ENCODE peak calls at places on chromosomes 11 and 22, in seven cellular contexts. One of them, this sample, is unnamed.

GRCh38 chr22:50232481-50233151 is 12.2 kb downstream of the TUBGCP6 start:
- DNase-seq in heart left ventricle: no peak
- DNase-seq in neuronal stem cell: no peak
- DNase-seq in endodermal cell: no peak
- DNase-seq in psoas muscle: no peak
- DNase-seq in colonic mucosa: no peak
- DNase-seq in CD8-positive, alpha-beta memory T cell: no peak
- DNase-seq in this sample: no peak

GRCh38 chr11:103773537-103773936 is 262.9 kb upstream of the DDI1 start:
- DNase-seq in CD8-positive, alpha-beta memory T cell: no peak
- DNase-seq in colonic mucosa: no peak
- DNase-seq in endodermal cell: no peak
- DNase-seq in neuronal stem cell: no peak
- DNase-seq in heart left ventricle: no peak
- DNase-seq in psoas muscle: no peak
- DNase-seq in this sample: no peak

GRCh38 chr11:117096140-117096972 is 1.9 kb downstream of the SIK3 start:
- DNase-seq in colonic mucosa: peak; percentile 47
- DNase-seq in CD8-positive, alpha-beta memory T cell: peak; percentile 71
- DNase-seq in neuronal stem cell: no peak
- DNase-seq in heart left ventricle: no peak
- DNase-seq in endodermal cell: peak; percentile 78
- DNase-seq in psoas muscle: no peak
- DNase-seq in this sample: peak; percentile 64

GRCh38 chr11:123519055-123519796 is 89.2 kb downstream of the GRAMD1B start:
- DNase-seq in endodermal cell: peak; percentile 68
- DNase-seq in neuronal stem cell: no peak
- DNase-seq in psoas muscle: no peak
- DNase-seq in colonic mucosa: no peak
- DNase-seq in heart left ventricle: no peak
- DNase-seq in CD8-positive, alpha-beta memory T cell: no peak
- DNase-seq in this sample: no peak

GRCh38 chr22:46047841-46048595 is 71.1 kb upstream of the WNT7B start:
- DNase-seq in colonic mucosa: no peak
- DNase-seq in psoas muscle: no peak
- DNase-seq in CD8-positive, alpha-beta memory T cell: no peak
- DNase-seq in neuronal stem cell: no peak
- DNase-seq in heart left ventricle: peak; percentile 33
- DNase-seq in endodermal cell: peak; percentile 28
- DNase-seq in this sample: no peak

GRCh38 chr11:65892661-65893317 is 2.3 kb downstream of the CCDC85B start:
- DNase-seq in endodermal cell: no peak
- DNase-seq in heart left ventricle: no peak
- DNase-seq in CD8-positive, alpha-beta memory T cell: no peak
- DNase-seq in neuronal stem cell: no peak
- DNase-seq in psoas muscle: no peak
- DNase-seq in colonic mucosa: no peak
- DNase-seq in this sample: no peak

GRCh38 chr11:90476442-90477007 is 253.7 kb upstream of the CHORDC1 start:
- DNase-seq in psoas muscle: no peak
- DNase-seq in endodermal cell: peak; percentile 77
- DNase-seq in neuronal stem cell: peak; percentile 23
- DNase-seq in heart left ventricle: peak; percentile 30
- DNase-seq in CD8-positive, alpha-beta memory T cell: no peak
- DNase-seq in colonic mucosa: no peak
- DNase-seq in this sample: peak; percentile 58

GRCh38 chr11:68447015-68447801 is 13.3 kb upstream of the PPP6R3 start:
- DNase-seq in CD8-positive, alpha-beta memory T cell: peak; percentile 61
- DNase-seq in neuronal stem cell: peak; percentile 64
- DNase-seq in endodermal cell: peak; percentile 95
- DNase-seq in psoas muscle: peak; percentile 78
- DNase-seq in colonic mucosa: peak; percentile 81
- DNase-seq in heart left ventricle: peak; percentile 79
- DNase-seq in this sample: peak; percentile 87

GRCh38 chr22:27460596-27461347 is 340.8 kb downstream of the MN1 start:
- DNase-seq in psoas muscle: peak; percentile 49
- DNase-seq in colonic mucosa: no peak
- DNase-seq in heart left ventricle: no peak
- DNase-seq in neuronal stem cell: no peak
- DNase-seq in CD8-positive, alpha-beta memory T cell: no peak
- DNase-seq in endodermal cell: no peak
- DNase-seq in this sample: peak; percentile 75

GRCh38 chr22:20206709-20207215 is 55.9 kb upstream of the CCDC188 start:
- DNase-seq in endodermal cell: peak; percentile 58
- DNase-seq in psoas muscle: no peak
- DNase-seq in CD8-positive, alpha-beta memory T cell: no peak
- DNase-seq in heart left ventricle: no peak
- DNase-seq in neuronal stem cell: no peak
- DNase-seq in colonic mucosa: peak; percentile 51
- DNase-seq in this sample: no peak

GRCh38 chr11:72685560-72686480 is 11.6 kb upstream of the PDE2A start:
- DNase-seq in CD8-positive, alpha-beta memory T cell: no peak
- DNase-seq in heart left ventricle: peak; percentile 67
- DNase-seq in endodermal cell: peak; percentile 63
- DNase-seq in psoas muscle: peak; percentile 65
- DNase-seq in colonic mucosa: peak; percentile 55
- DNase-seq in neuronal stem cell: no peak
- DNase-seq in this sample: no peak

GRCh38 chr11:116832350-116833290 is 2.9 kb downstream of the APOC3 start:
- DNase-seq in colonic mucosa: no peak
- DNase-seq in neuronal stem cell: no peak
- DNase-seq in heart left ventricle: no peak
- DNase-seq in endodermal cell: no peak
- DNase-seq in CD8-positive, alpha-beta memory T cell: no peak
- DNase-seq in psoas muscle: no peak
- DNase-seq in this sample: no peak

GRCh38 chr11:118012083-118012669 is 26.0 kb downstream of the IL10RA start:
- DNase-seq in endodermal cell: no peak
- DNase-seq in psoas muscle: no peak
- DNase-seq in colonic mucosa: no peak
- DNase-seq in neuronal stem cell: no peak
- DNase-seq in heart left ventricle: peak; percentile 46
- DNase-seq in CD8-positive, alpha-beta memory T cell: no peak
- DNase-seq in this sample: no peak

GRCh38 chr11:126546191-126546590 is 190.7 kb downstream of the ST3GAL4 start:
- DNase-seq in psoas muscle: no peak
- DNase-seq in heart left ventricle: no peak
- DNase-seq in colonic mucosa: no peak
- DNase-seq in CD8-positive, alpha-beta memory T cell: no peak
- DNase-seq in neuronal stem cell: no peak
- DNase-seq in endodermal cell: peak; percentile 67
- DNase-seq in this sample: peak; percentile 34

GRCh38 chr11:41920374-41920773 is 460.9 kb upstream of the LRRC4C start:
- DNase-seq in CD8-positive, alpha-beta memory T cell: no peak
- DNase-seq in heart left ventricle: no peak
- DNase-seq in endodermal cell: no peak
- DNase-seq in colonic mucosa: no peak
- DNase-seq in psoas muscle: no peak
- DNase-seq in neuronal stem cell: no peak
- DNase-seq in this sample: no peak

GRCh38 chr11:131796541-131796940 is 426.1 kb downstream of the NTM start:
- DNase-seq in heart left ventricle: no peak
- DNase-seq in CD8-positive, alpha-beta memory T cell: no peak
- DNase-seq in psoas muscle: no peak
- DNase-seq in colonic mucosa: no peak
- DNase-seq in neuronal stem cell: no peak
- DNase-seq in endodermal cell: no peak
- DNase-seq in this sample: no peak

GRCh38 chr11:45048870-45049825 is 97.3 kb upstream of the PRDM11 start:
- DNase-seq in CD8-positive, alpha-beta memory T cell: no peak
- DNase-seq in neuronal stem cell: no peak
- DNase-seq in endodermal cell: no peak
- DNase-seq in heart left ventricle: peak; percentile 61
- DNase-seq in psoas muscle: no peak
- DNase-seq in colonic mucosa: no peak
- DNase-seq in this sample: no peak

GRCh38 chr11:111944139-111944538 is 7.0 kb downstream of the DIXDC1 start:
- DNase-seq in neuronal stem cell: no peak
- DNase-seq in heart left ventricle: no peak
- DNase-seq in colonic mucosa: no peak
- DNase-seq in endodermal cell: peak; percentile 63
- DNase-seq in CD8-positive, alpha-beta memory T cell: no peak
- DNase-seq in psoas muscle: no peak
- DNase-seq in this sample: no peak

GRCh38 chr11:71255323-71255722 is 2.9 kb upstream of the SHANK2 start:
- DNase-seq in heart left ventricle: no peak
- DNase-seq in psoas muscle: no peak
- DNase-seq in endodermal cell: no peak
- DNase-seq in colonic mucosa: peak; percentile 50
- DNase-seq in CD8-positive, alpha-beta memory T cell: no peak
- DNase-seq in neuronal stem cell: no peak
- DNase-seq in this sample: no peak

GRCh38 chr11:22677153-22677890 is 10.9 kb downstream of the GAS2 start:
- DNase-seq in CD8-positive, alpha-beta memory T cell: no peak
- DNase-seq in colonic mucosa: no peak
- DNase-seq in neuronal stem cell: no peak
- DNase-seq in heart left ventricle: no peak
- DNase-seq in endodermal cell: no peak
- DNase-seq in psoas muscle: no peak
- DNase-seq in this sample: no peak

GRCh38 chr11:71144010-71144409 is 108.4 kb downstream of the SHANK2 start:
- DNase-seq in endodermal cell: no peak
- DNase-seq in colonic mucosa: no peak
- DNase-seq in psoas muscle: no peak
- DNase-seq in CD8-positive, alpha-beta memory T cell: no peak
- DNase-seq in neuronal stem cell: no peak
- DNase-seq in heart left ventricle: no peak
- DNase-seq in this sample: no peak

GRCh38 chr11:14290422-14290821 is 68.6 kb downstream of the RRAS2 start:
- DNase-seq in endodermal cell: no peak
- DNase-seq in neuronal stem cell: peak; percentile 30
- DNase-seq in heart left ventricle: no peak
- DNase-seq in CD8-positive, alpha-beta memory T cell: no peak
- DNase-seq in colonic mucosa: no peak
- DNase-seq in psoas muscle: no peak
- DNase-seq in this sample: peak; percentile 52

GRCh38 chr11:114302663-114303062 is 6.5 kb downstream of the NNMT start:
- DNase-seq in CD8-positive, alpha-beta memory T cell: no peak
- DNase-seq in endodermal cell: no peak
- DNase-seq in neuronal stem cell: peak; percentile 20
- DNase-seq in colonic mucosa: no peak
- DNase-seq in heart left ventricle: no peak
- DNase-seq in psoas muscle: no peak
- DNase-seq in this sample: peak; percentile 72
- H3K4me1 ChIP-seq in CD8-positive, alpha-beta memory T cell: no peaks in the 10 kb centered on the region
- H3K4me1 ChIP-seq in endodermal cell: no peaks in the 10 kb centered on the region
- H3K4me1 ChIP-seq in neuronal stem cell: no peaks in the 10 kb centered on the region
- H3K4me1 ChIP-seq in colonic mucosa: no peaks in the 10 kb centered on the region
- H3K4me1 ChIP-seq in heart left ventricle: peaks cover 16% of the 10 kb centered on the region
- H3K4me1 ChIP-seq in psoas muscle: peaks cover 1% of the 10 kb centered on the region
- H3K4me1 ChIP-seq in this sample: peaks cover 19% of the 10 kb centered on the region

DNA sequence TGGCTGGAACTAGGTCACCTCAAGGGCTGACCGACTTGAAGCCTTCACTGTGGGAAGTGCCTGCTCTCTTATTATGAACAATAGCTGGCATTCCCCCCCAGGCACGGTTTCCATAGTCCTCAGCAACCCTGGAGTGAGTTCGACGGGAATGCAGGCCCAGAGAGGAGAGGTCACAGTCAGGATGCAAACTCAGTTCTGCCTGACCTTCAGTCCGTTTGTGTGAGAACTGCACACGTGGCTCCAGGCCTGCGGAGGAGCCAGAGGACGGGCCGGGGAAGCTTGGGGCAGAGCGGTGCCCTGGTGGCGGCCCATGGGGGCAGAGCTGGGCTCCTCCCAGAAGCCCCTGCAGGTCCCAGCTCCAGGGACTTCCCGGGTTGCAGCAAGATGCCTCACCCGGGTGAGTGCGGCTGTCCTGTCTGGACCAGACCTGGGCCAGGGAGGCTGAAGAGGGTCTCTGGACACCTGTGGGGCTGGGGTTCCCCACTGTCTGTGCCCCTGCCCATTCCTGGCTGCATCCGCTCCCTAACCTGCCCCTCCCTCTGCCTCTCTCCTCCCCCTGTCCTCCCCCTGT is 17.2 kb downstream of the SLC25A18 start:
- DNase-seq in neuronal stem cell: no peak
- DNase-seq in endodermal cell: peak; percentile 84
- DNase-seq in psoas muscle: no peak
- DNase-seq in heart left ventricle: no peak
- DNase-seq in colonic mucosa: no peak
- DNase-seq in CD8-positive, alpha-beta memory T cell: no peak
- DNase-seq in this sample: peak; percentile 31
- H3K27ac ChIP-seq in neuronal stem cell: no peak overlapping the region
- H3K27ac ChIP-seq in endodermal cell: peak overlapping the region; percentile 47
- H3K27ac ChIP-seq in psoas muscle: no peak overlapping the region
- H3K27ac ChIP-seq in heart left ventricle: no peak overlapping the region
- H3K27ac ChIP-seq in colonic mucosa: no peak overlapping the region
- H3K27ac ChIP-seq in CD8-positive, alpha-beta memory T cell: no peak overlapping the region
- H3K27ac ChIP-seq in this sample: no peak overlapping the region

DNA sequence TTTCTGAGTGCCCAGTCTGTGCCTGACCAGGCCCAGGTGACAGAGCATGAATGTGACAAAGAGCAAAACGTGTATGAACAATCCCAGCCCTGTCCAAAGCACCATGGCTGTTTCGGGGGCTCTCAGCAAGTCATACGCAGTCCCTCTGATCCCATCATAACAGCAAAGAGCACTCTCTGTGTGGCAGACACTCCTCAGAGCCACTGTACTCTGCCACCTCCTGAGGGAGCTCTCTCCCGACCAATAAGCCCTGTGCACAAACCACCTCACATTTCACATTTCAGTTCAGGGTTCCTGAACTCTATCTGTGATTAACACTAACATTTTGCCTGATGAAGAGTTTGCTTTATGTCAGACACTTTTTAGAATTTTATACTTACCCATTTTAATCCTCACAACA is 6.6 kb downstream of the DGCR2 start:
- DNase-seq in CD8-positive, alpha-beta memory T cell: no peak
- DNase-seq in heart left ventricle: peak; percentile 16
- DNase-seq in neuronal stem cell: no peak
- DNase-seq in endodermal cell: no peak
- DNase-seq in colonic mucosa: no peak
- DNase-seq in psoas muscle: no peak
- DNase-seq in this sample: no peak
- H3K4me1 ChIP-seq in CD8-positive, alpha-beta memory T cell: peaks cover 71% of the 10 kb centered on the region
- H3K4me1 ChIP-seq in heart left ventricle: peaks cover 81% of the 10 kb centered on the region
- H3K4me1 ChIP-seq in neuronal stem cell: peaks cover 4% of the 10 kb centered on the region
- H3K4me1 ChIP-seq in endodermal cell: peaks cover 12% of the 10 kb centered on the region
- H3K4me1 ChIP-seq in colonic mucosa: peaks cover 20% of the 10 kb centered on the region
- H3K4me1 ChIP-seq in psoas muscle: peaks cover 84% of the 10 kb centered on the region
- H3K4me1 ChIP-seq in this sample: peaks cover 13% of the 10 kb centered on the region

DNA sequence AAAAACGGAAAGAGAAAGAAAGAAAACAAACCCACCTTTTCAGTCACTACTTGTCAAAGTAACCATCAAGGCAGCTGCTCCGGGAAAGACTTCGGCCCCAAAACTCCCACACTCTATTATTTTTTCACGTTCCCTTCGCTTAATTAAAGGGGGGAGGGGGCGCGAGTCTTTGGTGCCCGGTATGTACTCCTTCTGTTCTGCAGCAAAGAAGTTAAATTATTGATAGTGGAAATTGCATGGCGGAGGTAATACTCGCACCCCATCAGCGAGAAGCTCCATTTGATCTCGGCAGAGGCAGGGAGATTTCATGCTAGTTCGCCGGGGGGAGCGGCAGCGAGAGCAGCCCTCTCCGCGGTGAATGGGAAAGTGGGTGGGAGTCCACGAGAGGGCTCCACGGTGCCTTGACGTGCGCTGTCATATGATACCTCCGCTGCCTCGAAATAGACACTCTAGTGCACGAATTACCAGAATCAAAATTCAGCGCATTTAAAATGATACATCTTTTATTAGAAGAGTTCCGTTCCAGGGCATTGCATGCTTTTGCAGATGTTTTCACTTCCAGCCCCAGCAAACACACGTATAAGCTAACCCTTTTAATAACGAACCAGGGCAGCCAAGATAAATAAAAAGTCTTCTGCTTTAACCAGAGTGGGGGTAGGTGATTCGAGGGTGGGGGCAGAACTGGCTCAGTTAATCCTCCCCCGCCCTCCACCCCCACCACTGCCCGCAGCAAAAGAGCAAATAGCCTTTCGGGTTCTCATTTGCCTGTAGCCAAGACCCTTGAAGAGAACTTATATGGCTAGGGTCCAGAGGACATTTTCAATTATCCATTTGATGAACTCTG is 1.2 kb upstream of the BDNF start:
- DNase-seq in psoas muscle: peak; percentile 16
- DNase-seq in endodermal cell: no peak
- DNase-seq in CD8-positive, alpha-beta memory T cell: no peak
- DNase-seq in colonic mucosa: peak; percentile 33
- DNase-seq in neuronal stem cell: no peak
- DNase-seq in heart left ventricle: peak; percentile 57
- DNase-seq in this sample: peak; percentile 55
- H3K27ac ChIP-seq in psoas muscle: no peak overlapping the region
- H3K27ac ChIP-seq in endodermal cell: no peak overlapping the region
- H3K27ac ChIP-seq in CD8-positive, alpha-beta memory T cell: no peak overlapping the region
- H3K27ac ChIP-seq in colonic mucosa: no peak overlapping the region
- H3K27ac ChIP-seq in neuronal stem cell: no peak overlapping the region
- H3K27ac ChIP-seq in heart left ventricle: peak overlapping the region; percentile 77
- H3K27ac ChIP-seq in this sample: no peak overlapping the region

This sample was measured in neural progenitor cell.